ENCODE peak calls at places on chromosomes 4 and X, in seven cellular contexts. V is CD4-positive, alpha-beta memory T cell; F is GM19239; E is HCT116; G is head of caudate nucleus; M is NCI-H1092 treated with DMSO at 0.1 percent for 48 hours; N is HEK293T. T is an unnamed sample.

GRCh38 chr4:85779165-85779564 is 304.2 kb downstream of the ARHGAP24 start:
- DNase-seq in V (no peak), F (no peak), E (no peak), G (no peak), M (no peak), N (no peak), T (no peak)

GRCh38 chrX:130330706-130331105 is 9.0 kb upstream of the SLC25A14 start:
- DNase-seq in V (peak; percentile 34), F (peak; percentile 17), E (peak; percentile 64), G (peak; percentile 68), M (peak; percentile 64), N (peak; percentile 81), T (no peak)

GRCh38 chr4:2743518-2744445 is 12.4 kb downstream of the TNIP2 start:
- DNase-seq in V (no peak), F (no peak), E (no peak), G (no peak), M (no peak), N (no peak), T (no peak)

GRCh38 chr4:136032391-136032790 is 1499.9 kb downstream of the PCDH18 start:
- DNase-seq in V (no peak), F (no peak), E (no peak), G (no peak), M (no peak), N (no peak), T (no peak)

GRCh38 chr4:6769138-6769983 is 13.2 kb upstream of the KIAA0232 start:
- DNase-seq in V (no peak), F (no peak), E (no peak), G (no peak), M (no peak), N (no peak), T (no peak)

GRCh38 chrX:133838761-133839676 is 146.4 kb downstream of the GPC3 start:
- DNase-seq in V (peak; percentile 25), F (no peak), E (peak; percentile 3), G (no peak), M (no peak), N (peak; percentile 68), T (no peak)

GRCh38 chrX:19332983-19333382 is 10.7 kb upstream of the PDHA1 start:
- DNase-seq in V (no peak), F (no peak), E (no peak), G (peak; percentile 37), M (peak; percentile 59), N (no peak), T (no peak)

GRCh38 chr4:23878912-23879732 is 10.7 kb downstream of the PPARGC1A start:
- DNase-seq in V (no peak), F (no peak), E (no peak), G (no peak), M (no peak), N (no peak), T (no peak)

T was measured in omental fat pad.